ENCODE peak calls at places on chromosome 5, in ten cellular contexts. One of them, this sample, is unnamed.
A peak's percentile ranks its signal among the peaks of the same experiment; 100 is the strongest.

GRCh38 chr5:16871746-16872339 is 64.2 kb downstream of the MYO10 start:
- DNase-seq in stomach: no peak
- DNase-seq in right lobe of liver: no peak
- DNase-seq in ovary: peak; percentile 44
- DNase-seq in psoas muscle: no peak
- DNase-seq in fibroblast of lung: peak; percentile 94
- DNase-seq in gastrocnemius medialis: no peak
- DNase-seq in heart right ventricle: no peak
- DNase-seq in adrenal gland: no peak
- DNase-seq in neuronal stem cell: no peak
- DNase-seq in this sample: no peak

GRCh38 chr5:151637676-151638075 is 46.5 kb upstream of the FAT2 start:
- DNase-seq in fibroblast of lung: no peak
- DNase-seq in psoas muscle: no peak
- DNase-seq in ovary: no peak
- DNase-seq in heart right ventricle: no peak
- DNase-seq in right lobe of liver: no peak
- DNase-seq in gastrocnemius medialis: no peak
- DNase-seq in stomach: no peak
- DNase-seq in adrenal gland: no peak
- DNase-seq in neuronal stem cell: no peak
- DNase-seq in this sample: no peak

GRCh38 chr5:13250450-13251291 is 693.8 kb downstream of the DNAH5 start:
- DNase-seq in ovary: no peak
- DNase-seq in stomach: no peak
- DNase-seq in gastrocnemius medialis: no peak
- DNase-seq in right lobe of liver: no peak
- DNase-seq in psoas muscle: no peak
- DNase-seq in adrenal gland: no peak
- DNase-seq in fibroblast of lung: no peak
- DNase-seq in heart right ventricle: no peak
- DNase-seq in neuronal stem cell: peak; percentile 4
- DNase-seq in this sample: no peak

GRCh38 chr5:106121972-106122605 is 1548.6 kb downstream of the EFNA5 start:
- DNase-seq in heart right ventricle: no peak
- DNase-seq in fibroblast of lung: no peak
- DNase-seq in adrenal gland: no peak
- DNase-seq in right lobe of liver: no peak
- DNase-seq in psoas muscle: no peak
- DNase-seq in ovary: no peak
- DNase-seq in neuronal stem cell: no peak
- DNase-seq in stomach: peak; percentile 31
- DNase-seq in gastrocnemius medialis: no peak
- DNase-seq in this sample: no peak

GRCh38 chr5:57718155-57718554 is 235.5 kb upstream of the ACTBL2 start:
- DNase-seq in ovary: no peak
- DNase-seq in heart right ventricle: no peak
- DNase-seq in fibroblast of lung: peak; percentile 89
- DNase-seq in neuronal stem cell: no peak
- DNase-seq in adrenal gland: no peak
- DNase-seq in right lobe of liver: peak; percentile 49
- DNase-seq in stomach: no peak
- DNase-seq in psoas muscle: no peak
- DNase-seq in gastrocnemius medialis: no peak
- DNase-seq in this sample: no peak

GRCh38 chr5:68368280-68368679 is 152.7 kb downstream of the PIK3R1 start:
- DNase-seq in right lobe of liver: no peak
- DNase-seq in fibroblast of lung: no peak
- DNase-seq in adrenal gland: no peak
- DNase-seq in gastrocnemius medialis: no peak
- DNase-seq in neuronal stem cell: no peak
- DNase-seq in heart right ventricle: no peak
- DNase-seq in psoas muscle: no peak
- DNase-seq in ovary: no peak
- DNase-seq in stomach: no peak
- DNase-seq in this sample: no peak

GRCh38 chr5:56106837-56107236 is 112.1 kb upstream of the IL6ST start:
- DNase-seq in heart right ventricle: no peak
- DNase-seq in gastrocnemius medialis: no peak
- DNase-seq in neuronal stem cell: no peak
- DNase-seq in ovary: no peak
- DNase-seq in fibroblast of lung: no peak
- DNase-seq in psoas muscle: no peak
- DNase-seq in right lobe of liver: no peak
- DNase-seq in stomach: no peak
- DNase-seq in adrenal gland: no peak
- DNase-seq in this sample: no peak

GRCh38 chr5:68555891-68556689 is 340.5 kb downstream of the PIK3R1 start:
- DNase-seq in psoas muscle: no peak
- DNase-seq in adrenal gland: no peak
- DNase-seq in neuronal stem cell: no peak
- DNase-seq in gastrocnemius medialis: no peak
- DNase-seq in ovary: no peak
- DNase-seq in heart right ventricle: no peak
- DNase-seq in stomach: no peak
- DNase-seq in right lobe of liver: no peak
- DNase-seq in fibroblast of lung: no peak
- DNase-seq in this sample: no peak

GRCh38 chr5:107630184-107630583 is 40.6 kb downstream of the EFNA5 start:
- DNase-seq in stomach: no peak
- DNase-seq in neuronal stem cell: no peak
- DNase-seq in fibroblast of lung: no peak
- DNase-seq in adrenal gland: no peak
- DNase-seq in ovary: no peak
- DNase-seq in gastrocnemius medialis: no peak
- DNase-seq in psoas muscle: no peak
- DNase-seq in heart right ventricle: no peak
- DNase-seq in right lobe of liver: no peak
- DNase-seq in this sample: no peak

GRCh38 chr5:67283275-67283987 is 86.8 kb upstream of the CD180 start:
- DNase-seq in heart right ventricle: no peak
- DNase-seq in right lobe of liver: no peak
- DNase-seq in fibroblast of lung: no peak
- DNase-seq in gastrocnemius medialis: no peak
- DNase-seq in neuronal stem cell: no peak
- DNase-seq in psoas muscle: no peak
- DNase-seq in stomach: no peak
- DNase-seq in adrenal gland: no peak
- DNase-seq in ovary: no peak
- DNase-seq in this sample: no peak

GRCh38 chr5:150553911-150554310 is 46.0 kb downstream of the NDST1 start:
- DNase-seq in gastrocnemius medialis: no peak
- DNase-seq in neuronal stem cell: no peak
- DNase-seq in psoas muscle: no peak
- DNase-seq in heart right ventricle: no peak
- DNase-seq in fibroblast of lung: no peak
- DNase-seq in ovary: no peak
- DNase-seq in stomach: no peak
- DNase-seq in adrenal gland: no peak
- DNase-seq in right lobe of liver: no peak
- DNase-seq in this sample: no peak
- H3K4me3 ChIP-seq in gastrocnemius medialis: no peak overlapping the region
- H3K4me3 ChIP-seq in neuronal stem cell: no peak overlapping the region
- H3K4me3 ChIP-seq in psoas muscle: no peak overlapping the region
- H3K4me3 ChIP-seq in heart right ventricle: no peak overlapping the region
- H3K4me3 ChIP-seq in fibroblast of lung: no peak overlapping the region
- H3K4me3 ChIP-seq in ovary: no peak overlapping the region
- H3K4me3 ChIP-seq in stomach: no peak overlapping the region
- H3K4me3 ChIP-seq in adrenal gland: no peak overlapping the region
- H3K4me3 ChIP-seq in right lobe of liver: no peak overlapping the region
- H3K4me3 ChIP-seq in this sample: no peak overlapping the region

GRCh38 chr5:34618666-34619065 is 37.5 kb upstream of the RAI14 start:
- DNase-seq in heart right ventricle: no peak
- DNase-seq in gastrocnemius medialis: no peak
- DNase-seq in stomach: no peak
- DNase-seq in adrenal gland: no peak
- DNase-seq in psoas muscle: no peak
- DNase-seq in right lobe of liver: no peak
- DNase-seq in neuronal stem cell: no peak
- DNase-seq in fibroblast of lung: no peak
- DNase-seq in ovary: no peak
- DNase-seq in this sample: no peak
- H3K27ac ChIP-seq in heart right ventricle: no peak overlapping the region
- H3K27ac ChIP-seq in gastrocnemius medialis: no peak overlapping the region
- H3K27ac ChIP-seq in stomach: no peak overlapping the region
- H3K27ac ChIP-seq in adrenal gland: no peak overlapping the region
- H3K27ac ChIP-seq in psoas muscle: no peak overlapping the region
- H3K27ac ChIP-seq in right lobe of liver: no peak overlapping the region
- H3K27ac ChIP-seq in neuronal stem cell: no peak overlapping the region
- H3K27ac ChIP-seq in fibroblast of lung: no peak overlapping the region
- H3K27ac ChIP-seq in ovary: no peak overlapping the region
- H3K27ac ChIP-seq in this sample: no peak overlapping the region

DNA sequence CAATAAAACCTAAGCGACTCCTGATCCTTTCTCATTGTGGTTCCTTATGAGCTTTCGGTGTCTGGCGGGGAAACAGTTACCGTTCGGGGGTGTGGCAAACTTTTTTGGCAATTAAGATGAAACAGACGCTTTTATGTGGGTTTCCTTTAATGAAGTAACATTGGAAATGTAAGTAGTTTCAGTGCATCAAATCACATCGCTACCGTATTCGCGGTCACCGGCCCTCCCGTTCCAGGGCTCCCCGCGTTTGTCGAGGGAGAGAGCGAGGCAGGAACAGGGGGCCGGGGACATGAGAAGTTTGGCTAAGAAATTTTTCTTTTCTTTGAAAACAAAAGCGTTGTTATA is 3.9 kb upstream of the IRX2 start:
- DNase-seq in fibroblast of lung: no peak
- DNase-seq in stomach: no peak
- DNase-seq in right lobe of liver: no peak
- DNase-seq in ovary: no peak
- DNase-seq in psoas muscle: no peak
- DNase-seq in neuronal stem cell: no peak
- DNase-seq in gastrocnemius medialis: no peak
- DNase-seq in adrenal gland: no peak
- DNase-seq in heart right ventricle: no peak
- DNase-seq in this sample: no peak
- H3K4me1 ChIP-seq in fibroblast of lung: no peaks in the 10 kb centered on the region
- H3K4me1 ChIP-seq in stomach: peaks cover 66% of the 10 kb centered on the region
- H3K4me1 ChIP-seq in right lobe of liver: no peaks in the 10 kb centered on the region
- H3K4me1 ChIP-seq in ovary: peaks cover 5% of the 10 kb centered on the region
- H3K4me1 ChIP-seq in psoas muscle: no peaks in the 10 kb centered on the region
- H3K4me1 ChIP-seq in neuronal stem cell: peaks cover 24% of the 10 kb centered on the region
- H3K4me1 ChIP-seq in gastrocnemius medialis: peaks cover 6% of the 10 kb centered on the region
- H3K4me1 ChIP-seq in adrenal gland: no peaks in the 10 kb centered on the region
- H3K4me1 ChIP-seq in heart right ventricle: peaks cover 7% of the 10 kb centered on the region
- H3K4me1 ChIP-seq in this sample: peaks cover 54% of the 10 kb centered on the region

GRCh38 chr5:79986260-79986659 is 4.8 kb downstream of the MTX3 start:
- DNase-seq in right lobe of liver: no peak
- DNase-seq in psoas muscle: no peak
- DNase-seq in adrenal gland: no peak
- DNase-seq in ovary: no peak
- DNase-seq in neuronal stem cell: no peak
- DNase-seq in stomach: no peak
- DNase-seq in gastrocnemius medialis: no peak
- DNase-seq in fibroblast of lung: no peak
- DNase-seq in heart right ventricle: no peak
- DNase-seq in this sample: no peak

GRCh38 chr5:79990205-79990597 is 861 bp downstream of the MTX3 start:
- DNase-seq in fibroblast of lung: peak; percentile 27
- DNase-seq in psoas muscle: no peak
- DNase-seq in stomach: no peak
- DNase-seq in neuronal stem cell: no peak
- DNase-seq in ovary: no peak
- DNase-seq in right lobe of liver: no peak
- DNase-seq in heart right ventricle: no peak
- DNase-seq in gastrocnemius medialis: no peak
- DNase-seq in adrenal gland: no peak
- DNase-seq in this sample: no peak

GRCh38 chr5:79992891-79993290 is 1.8 kb upstream of the MTX3 start:
- DNase-seq in adrenal gland: no peak
- DNase-seq in ovary: no peak
- DNase-seq in stomach: no peak
- DNase-seq in right lobe of liver: no peak
- DNase-seq in heart right ventricle: no peak
- DNase-seq in neuronal stem cell: no peak
- DNase-seq in gastrocnemius medialis: no peak
- DNase-seq in fibroblast of lung: no peak
- DNase-seq in psoas muscle: no peak
- DNase-seq in this sample: no peak

GRCh38 chr5:79985288-79985687 is 5.8 kb downstream of the MTX3 start:
- DNase-seq in fibroblast of lung: no peak
- DNase-seq in heart right ventricle: no peak
- DNase-seq in ovary: no peak
- DNase-seq in stomach: no peak
- DNase-seq in gastrocnemius medialis: no peak
- DNase-seq in right lobe of liver: no peak
- DNase-seq in adrenal gland: no peak
- DNase-seq in neuronal stem cell: no peak
- DNase-seq in psoas muscle: no peak
- DNase-seq in this sample: no peak

GRCh38 chr5:79990598-79991507 is at the start of gene MTX3:
- DNase-seq in ovary: peak; percentile 87
- DNase-seq in stomach: peak; percentile 79
- DNase-seq in psoas muscle: peak; percentile 93
- DNase-seq in heart right ventricle: peak; percentile 86
- DNase-seq in right lobe of liver: peak; percentile 77
- DNase-seq in adrenal gland: peak; percentile 81
- DNase-seq in gastrocnemius medialis: peak; percentile 55
- DNase-seq in neuronal stem cell: peak; percentile 78
- DNase-seq in fibroblast of lung: peak; percentile 79
- DNase-seq in this sample: peak; percentile 85
- H3K4me3 ChIP-seq in ovary: peak within 1 kb of the TSS; percentile 83
- H3K4me3 ChIP-seq in stomach: peak within 1 kb of the TSS; percentile 98
- H3K4me3 ChIP-seq in psoas muscle: peak within 1 kb of the TSS; percentile 84
- H3K4me3 ChIP-seq in heart right ventricle: peak within 1 kb of the TSS; percentile 87
- H3K4me3 ChIP-seq in right lobe of liver: peak within 1 kb of the TSS; percentile 95
- H3K4me3 ChIP-seq in adrenal gland: peak within 1 kb of the TSS; percentile 84
- H3K4me3 ChIP-seq in gastrocnemius medialis: peak within 1 kb of the TSS; percentile 94
- H3K4me3 ChIP-seq in neuronal stem cell: peak within 1 kb of the TSS; percentile 89
- H3K4me3 ChIP-seq in fibroblast of lung: peak within 1 kb of the TSS; percentile 89
- H3K4me3 ChIP-seq in this sample: peak within 1 kb of the TSS; percentile 93